ENCODE peak calls at places on chromosome 3, in eight cellular contexts. F is heart left ventricle, M is PC-3, T is GM10248, O is fibroblast of pulmonary artery, Y is A673, N is Calu3, C is AG04449. X is an unnamed sample.

GRCh38 chr3:179322481-179323196 is at the start of gene ZNF639:
- DNase-seq in F (peak), M (peak), T (peak), O (peak), Y (peak), N (peak), C (no peak), X (peak)

GRCh38 chr3:46930945-46931403 is 45.6 kb downstream of the CCDC12 start:
- DNase-seq in F (no peak), M (peak), T (no peak), O (no peak), Y (no peak), N (peak), C (no peak), X (no peak)

GRCh38 chr3:71510485-71510884 is 73.0 kb downstream of the FOXP1 start:
- DNase-seq in F (no peak), M (no peak), T (no peak), O (peak), Y (no peak), N (no peak), C (peak), X (no peak)

GRCh38 chr3:25372167-25372566 is 55.9 kb upstream of the RARB start:
- DNase-seq in F (no peak), M (no peak), T (no peak), O (no peak), Y (no peak), N (no peak), C (peak), X (no peak)

GRCh38 chr3:197847866-197848401 is 56.9 kb downstream of the LRCH3 start:
- DNase-seq in F (no peak), M (no peak), T (peak), O (no peak), Y (peak), N (no peak), C (no peak), X (no peak)

GRCh38 chr3:168467085-168467714 is 371.5 kb upstream of the GOLIM4 start:
- DNase-seq in F (no peak), M (peak), T (peak), O (peak), Y (no peak), N (peak), C (no peak), X (no peak)

GRCh38 chr3:142929109-142929508 is 34.4 kb downstream of the PAQR9 start:
- DNase-seq in F (peak), M (peak), T (peak), O (peak), Y (peak), N (peak), C (no peak), X (no peak)

GRCh38 chr3:143648708-143649107 is 199.6 kb downstream of the SLC9A9 start:
- DNase-seq in F (no peak), M (peak), T (no peak), O (no peak), Y (peak), N (peak), C (no peak), X (no peak)

GRCh38 chr3:129445472-129445871 is 5.4 kb downstream of the IFT122 start:
- DNase-seq in F (no peak), M (no peak), T (no peak), O (no peak), Y (no peak), N (no peak), C (no peak), X (no peak)

GRCh38 chr3:23389089-23389488 is 186.0 kb downstream of the UBE2E2 start:
- DNase-seq in F (no peak), M (peak), T (no peak), O (no peak), Y (no peak), N (no peak), C (no peak), X (no peak)

GRCh38 chr3:100106531-100107155 is 7.7 kb downstream of the FILIP1L start:
- DNase-seq in F (no peak), M (peak), T (no peak), O (peak), Y (no peak), N (no peak), C (no peak), X (no peak)

GRCh38 chr3:153350420-153350819 is 188.4 kb downstream of the RAP2B start:
- DNase-seq in F (no peak), M (peak), T (no peak), O (peak), Y (no peak), N (no peak), C (peak), X (no peak)

GRCh38 chr3:137165117-137165806 is 207.5 kb downstream of the IL20RB start:
- DNase-seq in F (no peak), M (peak), T (no peak), O (peak), Y (peak), N (no peak), C (no peak), X (no peak)

GRCh38 chr3:165339753-165340152 is 143.6 kb upstream of the SLITRK3 start:
- DNase-seq in F (no peak), M (peak), T (no peak), O (peak), Y (peak), N (peak), C (no peak), X (no peak)

GRCh38 chr3:155560594-155560993 is 184.3 kb downstream of the PLCH1 start:
- DNase-seq in F (no peak), M (peak), T (no peak), O (no peak), Y (no peak), N (no peak), C (no peak), X (no peak)

GRCh38 chr3:120852412-120852811 is 55.6 kb upstream of the STXBP5L start:
- DNase-seq in F (no peak), M (no peak), T (no peak), O (no peak), Y (no peak), N (no peak), C (no peak), X (no peak)

GRCh38 chr3:130323503-130323902 is 22.0 kb upstream of the COL6A5 start:
- DNase-seq in F (no peak), M (peak), T (no peak), O (no peak), Y (no peak), N (no peak), C (no peak), X (no peak)

GRCh38 chr3:141430326-141430725 is 56.5 kb upstream of the RASA2 start:
- DNase-seq in F (no peak), M (no peak), T (no peak), O (no peak), Y (no peak), N (no peak), C (no peak), X (no peak)

GRCh38 chr3:56940989-56941388 is 119.5 kb upstream of the SPATA12 start:
- DNase-seq in F (no peak), M (no peak), T (no peak), O (no peak), Y (no peak), N (no peak), C (no peak), X (no peak)

GRCh38 chr3:56773588-56774330 is 28.0 kb downstream of the ARHGEF3 start:
- DNase-seq in F (no peak), M (no peak), T (no peak), O (no peak), Y (no peak), N (no peak), C (no peak), X (no peak)

GRCh38 chr3:64214002-64214696 is 11.1 kb downstream of the PRICKLE2 start:
- DNase-seq in F (peak), M (no peak), T (no peak), O (peak), Y (no peak), N (peak), C (no peak), X (no peak)

GRCh38 chr3:49745986-49746385 is 22.2 kb upstream of the GMPPB start:
- DNase-seq in F (no peak), M (peak), T (no peak), O (peak), Y (no peak), N (no peak), C (no peak), X (no peak)

GRCh38 chr3:125072310-125072709 is 16.5 kb upstream of the HEG1 start:
- DNase-seq in F (no peak), M (no peak), T (no peak), O (peak), Y (no peak), N (no peak), C (peak), X (no peak)

GRCh38 chr3:33786565-33787327 is 11.7 kb upstream of the PDCD6IP start:
- DNase-seq in F (no peak), M (no peak), T (no peak), O (no peak), Y (no peak), N (no peak), C (no peak), X (no peak)

GRCh38 chr3:194270627-194271458 is 80.3 kb downstream of the CPN2 start:
- DNase-seq in F (peak), M (no peak), T (no peak), O (peak), Y (no peak), N (peak), C (no peak), X (no peak)

GRCh38 chr3:187223799-187224198 is 26.5 kb downstream of the RTP1 start:
- DNase-seq in F (no peak), M (peak), T (no peak), O (no peak), Y (no peak), N (peak), C (no peak), X (no peak)

GRCh38 chr3:76585794-76586392 is 454.0 kb upstream of the ROBO2 start:
- DNase-seq in F (no peak), M (peak), T (peak), O (peak), Y (peak), N (no peak), C (no peak), X (no peak)

GRCh38 chr3:146250449-146251382 is at the start of gene PLSCR4:
- DNase-seq in F (peak), M (peak), T (peak), O (peak), Y (peak), N (peak), C (no peak), X (peak)

GRCh38 chr3:107377151-107377550 is at the start of gene CCDC54:
- DNase-seq in F (no peak), M (no peak), T (no peak), O (no peak), Y (no peak), N (peak), C (no peak), X (no peak)

GRCh38 chr3:171172070-171172469 is 145.6 kb upstream of the SLC2A2 start:
- DNase-seq in F (no peak), M (peak), T (no peak), O (no peak), Y (peak), N (peak), C (no peak), X (no peak)

DNA sequence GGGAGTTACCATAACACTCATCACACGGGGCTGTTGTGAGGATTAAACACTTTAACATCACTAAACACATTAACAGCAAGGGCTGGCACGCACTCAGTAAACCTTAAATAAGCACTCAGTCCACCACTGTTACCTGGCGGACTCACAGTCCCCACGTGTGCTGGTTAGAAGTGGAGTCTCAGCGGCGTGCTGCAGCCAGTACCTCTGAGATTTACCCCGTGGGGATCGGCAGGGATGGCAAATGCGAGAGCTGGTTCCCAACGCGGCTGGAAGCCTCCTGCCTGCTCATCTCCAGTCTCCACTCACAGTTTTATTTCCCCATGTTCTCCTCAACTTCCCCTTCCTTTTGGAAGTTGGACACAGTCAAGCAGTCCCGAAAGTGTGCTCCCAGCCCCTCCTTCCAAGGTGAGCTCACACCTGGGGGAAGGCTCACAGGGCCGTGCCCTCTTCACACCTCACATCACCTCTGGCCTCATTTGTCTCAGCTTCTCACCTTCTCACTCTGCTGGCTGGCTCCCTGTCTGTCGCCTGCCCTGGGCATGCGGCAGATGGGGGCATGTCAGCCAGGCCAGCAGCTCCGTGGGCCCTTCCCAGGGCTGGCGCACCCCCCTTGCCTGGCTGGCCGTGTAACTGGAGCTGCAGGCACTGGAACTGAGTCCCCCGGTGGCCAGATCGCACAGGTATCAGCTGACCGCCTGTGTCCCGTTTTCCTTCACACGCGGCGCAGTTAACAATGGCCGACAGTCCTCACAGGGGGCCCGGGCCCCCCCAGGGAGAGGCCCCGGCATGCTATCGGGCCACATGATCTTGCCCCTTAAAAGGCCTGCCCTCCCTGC is 87.1 kb downstream of the WNT7A start:
- DNase-seq in F (no peak), M (no peak), T (no peak), O (no peak), Y (no peak), N (no peak), C (no peak), X (no peak)
- TF ChIP-seq CTCF in F (no peak), M (no peak), T (no peak), O (no peak), Y (no peak), N (no peak), C (no peak), X (no peak)

DNA sequence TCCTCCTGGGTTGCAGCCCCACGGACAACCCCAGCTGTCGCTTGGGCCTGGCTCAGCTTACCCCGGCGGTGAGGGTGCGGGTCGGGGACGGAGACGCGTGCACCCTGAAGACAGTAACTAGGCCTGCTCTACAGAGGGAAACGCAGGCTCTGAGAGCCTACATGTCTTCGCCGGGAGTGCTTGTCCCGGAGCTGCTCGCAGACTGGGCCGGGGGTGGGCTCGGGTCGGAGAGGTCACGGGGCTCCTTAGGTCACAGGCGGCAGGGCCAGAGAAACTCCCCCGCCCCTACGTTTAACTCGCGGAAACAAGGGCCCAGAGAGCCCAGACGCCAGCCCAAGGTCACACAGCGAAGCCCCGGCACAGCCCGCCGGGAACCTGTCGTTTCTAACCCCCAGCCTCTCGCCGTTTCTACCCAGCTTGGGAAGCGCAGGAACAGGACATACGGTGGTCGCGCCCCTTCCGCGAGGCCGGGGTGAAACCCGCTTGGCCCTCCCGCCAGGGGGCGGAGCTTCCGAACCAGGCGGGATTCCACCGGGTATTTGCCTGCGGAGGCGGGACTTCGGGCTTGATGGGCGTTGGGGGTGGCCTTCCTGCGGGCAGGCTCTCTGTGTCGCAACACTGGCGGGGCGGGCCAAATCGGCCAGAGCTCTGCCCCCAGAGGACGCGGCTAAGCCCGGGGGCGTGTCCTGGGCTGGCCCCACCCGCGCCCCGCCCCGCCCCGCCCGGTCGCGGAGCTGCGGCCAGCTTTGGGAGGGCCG is at the start of gene HDAC11:
- DNase-seq in F (peak), M (peak), T (peak), O (peak), Y (peak), N (peak), C (peak), X (peak)
- TF ChIP-seq CTCF in F (peak), M (no peak), T (peak), O (no peak), Y (no peak), N (no peak), C (no peak), X (no peak)

GRCh38 chr3:102533784-102534183 is 99.0 kb downstream of the ZPLD1 start:
- DNase-seq in F (no peak), M (no peak), T (no peak), O (no peak), Y (no peak), N (no peak), C (no peak), X (no peak)

GRCh38 chr3:102537122-102537521 is 102.3 kb downstream of the ZPLD1 start:
- DNase-seq in F (no peak), M (no peak), T (no peak), O (no peak), Y (no peak), N (no peak), C (no peak), X (no peak)

GRCh38 chr3:102532901-102533300 is 98.1 kb downstream of the ZPLD1 start:
- DNase-seq in F (no peak), M (no peak), T (no peak), O (peak), Y (no peak), N (no peak), C (no peak), X (no peak)

GRCh38 chr3:102531686-102532085 is 96.9 kb downstream of the ZPLD1 start:
- DNase-seq in F (no peak), M (peak), T (no peak), O (no peak), Y (no peak), N (no peak), C (no peak), X (no peak)

GRCh38 chr3:102536479-102536878 is 101.7 kb downstream of the ZPLD1 start:
- DNase-seq in F (no peak), M (peak), T (peak), O (peak), Y (peak), N (no peak), C (no peak), X (no peak)
- TF ChIP-seq CTCF in F (peak), M (peak), T (peak), O (peak), Y (peak), N (no peak), C (peak), X (peak)

GRCh38 chr3:114447545-114447944 is 153.7 kb downstream of the TIGIT start:
- DNase-seq in F (no peak), M (no peak), T (no peak), O (no peak), Y (peak), N (no peak), C (no peak), X (no peak)
- TF ChIP-seq CTCF in F (no peak), M (no peak), T (no peak), O (no peak), Y (peak), N (no peak), C (no peak), X (no peak)

DNA sequence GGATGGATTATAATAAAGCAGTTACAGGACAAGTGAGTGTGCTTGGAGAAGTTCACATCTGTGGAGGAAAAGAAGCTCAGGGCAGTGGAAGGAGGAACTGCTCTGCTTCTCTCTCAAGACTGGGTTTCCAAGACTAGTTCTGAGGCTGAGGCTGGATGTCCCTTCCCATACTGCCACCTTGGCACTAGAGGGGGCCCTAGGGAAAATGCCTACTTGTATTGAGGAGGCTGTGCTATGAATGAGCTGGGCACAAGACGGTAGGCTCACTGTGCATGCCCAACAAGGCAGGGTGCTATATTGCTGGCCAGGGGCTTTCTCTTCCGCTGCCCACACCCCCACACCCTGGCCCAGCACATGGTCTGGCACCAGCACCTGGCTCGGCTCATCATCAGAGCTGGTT is 65.2 kb downstream of the SLCO2A1 start:
- DNase-seq in F (no peak), M (peak), T (no peak), O (no peak), Y (peak), N (peak), C (no peak), X (no peak)
- TF ChIP-seq CTCF in F (no peak), M (peak), T (no peak), O (peak), Y (peak), N (peak), C (no peak), X (peak)